ENCODE peak calls at places on chromosomes 6 and 20, in four cellular contexts. One of them, this sample, is unnamed.

GRCh38 chr20:49236301-49236700 is 17.1 kb downstream of the DDX27 start:
- DNase-seq in HepG2: no peak
- DNase-seq in HFF-Myc: no peak
- DNase-seq in ascending aorta: no peak
- DNase-seq in this sample: no peak

GRCh38 chr20:13758884-13759283 is 25.8 kb downstream of the ESF1 start:
- DNase-seq in ascending aorta: no peak
- DNase-seq in HFF-Myc: no peak
- DNase-seq in HepG2: no peak
- DNase-seq in this sample: no peak

GRCh38 chr20:19952392-19952791 is 64.8 kb upstream of the NAA20 start:
- DNase-seq in HFF-Myc: no peak
- DNase-seq in HepG2: no peak
- DNase-seq in ascending aorta: no peak
- DNase-seq in this sample: no peak

GRCh38 chr6:148968636-148969270 is 221.9 kb downstream of the UST start:
- DNase-seq in HepG2: peak
- DNase-seq in ascending aorta: no peak
- DNase-seq in HFF-Myc: no peak
- DNase-seq in this sample: peak

GRCh38 chr6:217048-217659 is 75.1 kb upstream of the DUSP22 start:
- DNase-seq in HFF-Myc: no peak
- DNase-seq in ascending aorta: no peak
- DNase-seq in HepG2: peak
- DNase-seq in this sample: peak

GRCh38 chr6:112639436-112639835 is 292.3 kb downstream of the RFPL4B start:
- DNase-seq in HepG2: no peak
- DNase-seq in HFF-Myc: peak
- DNase-seq in ascending aorta: no peak
- DNase-seq in this sample: peak

GRCh38 chr6:42260424-42260888 is 42.8 kb upstream of the MRPS10 start:
- DNase-seq in HepG2: peak
- DNase-seq in ascending aorta: no peak
- DNase-seq in HFF-Myc: no peak
- DNase-seq in this sample: peak

GRCh38 chr6:27757307-27757706 is 154.9 kb downstream of the OR2B2 start:
- DNase-seq in HFF-Myc: no peak
- DNase-seq in HepG2: no peak
- DNase-seq in ascending aorta: no peak
- DNase-seq in this sample: no peak

GRCh38 chr6:38702471-38703397 is at the start of gene GLO1:
- DNase-seq in HFF-Myc: peak
- DNase-seq in ascending aorta: peak
- DNase-seq in HepG2: peak
- DNase-seq in this sample: peak

GRCh38 chr6:27866370-27867050 is 45.7 kb downstream of the OR2B2 start:
- DNase-seq in HepG2: peak
- DNase-seq in ascending aorta: no peak
- DNase-seq in HFF-Myc: peak
- DNase-seq in this sample: peak

GRCh38 chr20:61571221-61571620 is 319.2 kb downstream of the CDH4 start:
- DNase-seq in ascending aorta: no peak
- DNase-seq in HFF-Myc: no peak
- DNase-seq in HepG2: no peak
- DNase-seq in this sample: no peak

GRCh38 chr6:95574811-95575210 is 2.5 kb upstream of the MANEA start:
- DNase-seq in HepG2: peak
- DNase-seq in HFF-Myc: no peak
- DNase-seq in ascending aorta: no peak
- DNase-seq in this sample: peak

GRCh38 chr20:64154590-64155257 is 9.5 kb upstream of the MYT1 start:
- DNase-seq in HFF-Myc: no peak
- DNase-seq in ascending aorta: no peak
- DNase-seq in HepG2: no peak
- DNase-seq in this sample: no peak

GRCh38 chr20:43681991-43682410 is 15.1 kb downstream of the MYBL2 start:
- DNase-seq in HepG2: no peak
- DNase-seq in ascending aorta: no peak
- DNase-seq in HFF-Myc: no peak
- DNase-seq in this sample: no peak

GRCh38 chr6:44216677-44217331 is at the start of gene MYMX:
- DNase-seq in HepG2: no peak
- DNase-seq in ascending aorta: peak
- DNase-seq in HFF-Myc: no peak
- DNase-seq in this sample: no peak

GRCh38 chr6:136952714-136953260 is 30.7 kb downstream of the SLC35D3 start:
- DNase-seq in ascending aorta: no peak
- DNase-seq in HepG2: no peak
- DNase-seq in HFF-Myc: no peak
- DNase-seq in this sample: no peak

GRCh38 chr20:47269309-47270165 is 87.0 kb downstream of the ZMYND8 start:
- DNase-seq in HepG2: no peak
- DNase-seq in ascending aorta: no peak
- DNase-seq in HFF-Myc: no peak
- DNase-seq in this sample: no peak

GRCh38 chr6:1326535-1327121 is 14.7 kb downstream of the FOXQ1 start:
- DNase-seq in HFF-Myc: no peak
- DNase-seq in HepG2: no peak
- DNase-seq in ascending aorta: no peak
- DNase-seq in this sample: no peak

GRCh38 chr6:150895898-150896632 is 30.6 kb downstream of the MTHFD1L start:
- DNase-seq in ascending aorta: peak
- DNase-seq in HFF-Myc: no peak
- DNase-seq in HepG2: no peak
- DNase-seq in this sample: no peak

GRCh38 chr6:15044146-15044882 is 201.6 kb upstream of the JARID2 start:
- DNase-seq in ascending aorta: no peak
- DNase-seq in HFF-Myc: no peak
- DNase-seq in HepG2: peak
- DNase-seq in this sample: no peak

GRCh38 chr20:1813101-1813529 is 82.1 kb upstream of the SIRPA start:
- DNase-seq in HFF-Myc: peak
- DNase-seq in ascending aorta: peak
- DNase-seq in HepG2: peak
- DNase-seq in this sample: peak

GRCh38 chr6:37351027-37351426 is 2.8 kb upstream of the RNF8 start:
- DNase-seq in ascending aorta: no peak
- DNase-seq in HFF-Myc: no peak
- DNase-seq in HepG2: no peak
- DNase-seq in this sample: no peak

GRCh38 chr6:137043710-137044365 is 927 bp downstream of the IL20RA start:
- DNase-seq in HFF-Myc: no peak
- DNase-seq in HepG2: no peak
- DNase-seq in ascending aorta: no peak
- DNase-seq in this sample: peak

GRCh38 chr20:63737940-63738686 is 1.5 kb upstream of the SLC2A4RG start:
- DNase-seq in HepG2: peak
- DNase-seq in HFF-Myc: no peak
- DNase-seq in ascending aorta: peak
- DNase-seq in this sample: no peak

GRCh38 chr6:122977180-122977579 is 18.9 kb upstream of the CLVS2 start:
- DNase-seq in ascending aorta: no peak
- DNase-seq in HFF-Myc: no peak
- DNase-seq in HepG2: no peak
- DNase-seq in this sample: no peak

GRCh38 chr20:63128956-63129355 is 87.0 kb downstream of the YTHDF1 start:
- DNase-seq in HFF-Myc: no peak
- DNase-seq in ascending aorta: peak
- DNase-seq in HepG2: no peak
- DNase-seq in this sample: no peak

GRCh38 chr20:38726849-38727601 is 2.7 kb downstream of the SLC32A1 start:
- DNase-seq in ascending aorta: no peak
- DNase-seq in HepG2: peak
- DNase-seq in HFF-Myc: no peak
- DNase-seq in this sample: no peak

GRCh38 chr6:159760602-159761057 is 1.2 kb upstream of the ACAT2 start:
- DNase-seq in HepG2: peak
- DNase-seq in HFF-Myc: no peak
- DNase-seq in ascending aorta: no peak
- DNase-seq in this sample: peak

GRCh38 chr6:160400426-160400825 is 52.2 kb downstream of the SLC22A3 start:
- DNase-seq in ascending aorta: peak
- DNase-seq in HepG2: no peak
- DNase-seq in HFF-Myc: no peak
- DNase-seq in this sample: peak

GRCh38 chr6:117521785-117522502 is 39.5 kb downstream of the DCBLD1 start:
- DNase-seq in ascending aorta: no peak
- DNase-seq in HepG2: no peak
- DNase-seq in HFF-Myc: no peak
- DNase-seq in this sample: peak

GRCh38 chr20:41047975-41048305 is 19.3 kb downstream of the TOP1 start:
- DNase-seq in HepG2: no peak
- DNase-seq in HFF-Myc: no peak
- DNase-seq in ascending aorta: no peak
- DNase-seq in this sample: peak

GRCh38 chr20:3932277-3933073 is 43.3 kb downstream of the PANK2 start:
- DNase-seq in HepG2: no peak
- DNase-seq in HFF-Myc: no peak
- DNase-seq in ascending aorta: no peak
- DNase-seq in this sample: peak

GRCh38 chr20:12177657-12178293 is 260.1 kb downstream of the BTBD3 start:
- DNase-seq in ascending aorta: no peak
- DNase-seq in HFF-Myc: no peak
- DNase-seq in HepG2: peak
- DNase-seq in this sample: no peak

GRCh38 chr20:53826597-53827291 is 233.1 kb upstream of the ZNF217 start:
- DNase-seq in HepG2: no peak
- DNase-seq in HFF-Myc: no peak
- DNase-seq in ascending aorta: no peak
- DNase-seq in this sample: peak

GRCh38 chr20:24379116-24379927 is 90.1 kb upstream of the SYNDIG1 start:
- DNase-seq in ascending aorta: peak
- DNase-seq in HFF-Myc: no peak
- DNase-seq in HepG2: no peak
- DNase-seq in this sample: peak

GRCh38 chr20:24382330-24382729 is 87.1 kb upstream of the SYNDIG1 start:
- DNase-seq in HepG2: no peak
- DNase-seq in HFF-Myc: no peak
- DNase-seq in ascending aorta: peak
- DNase-seq in this sample: no peak

GRCh38 chr20:24381886-24382285 is 87.5 kb upstream of the SYNDIG1 start:
- DNase-seq in ascending aorta: peak
- DNase-seq in HepG2: no peak
- DNase-seq in HFF-Myc: no peak
- DNase-seq in this sample: no peak

GRCh38 chr20:24384865-24385264 is 84.6 kb upstream of the SYNDIG1 start:
- DNase-seq in ascending aorta: peak
- DNase-seq in HepG2: no peak
- DNase-seq in HFF-Myc: no peak
- DNase-seq in this sample: no peak

DNA sequence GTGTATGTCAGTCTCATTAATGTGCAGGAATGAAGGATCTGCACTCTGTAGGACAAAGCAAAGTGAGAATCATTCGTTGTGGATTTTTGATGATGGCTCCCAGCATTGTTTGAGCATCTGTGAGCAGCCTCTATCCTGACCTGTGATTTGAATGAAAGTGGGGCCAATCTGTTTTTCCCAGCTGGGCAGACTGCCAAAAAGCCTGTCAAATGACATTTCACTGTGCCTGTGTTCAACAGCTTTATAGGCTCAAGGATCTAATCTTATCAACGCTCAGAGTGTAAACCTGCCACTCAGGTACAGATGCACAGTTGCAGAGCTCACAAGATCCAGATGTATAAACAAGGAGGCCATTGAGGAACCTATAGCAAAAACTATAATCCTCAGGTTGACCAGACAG is 86.7 kb upstream of the SYNDIG1 start:
- DNase-seq in HepG2: no peak
- DNase-seq in ascending aorta: peak
- DNase-seq in HFF-Myc: no peak
- DNase-seq in this sample: no peak
- H3K4me3 ChIP-seq in HepG2: no peak
- H3K4me3 ChIP-seq in ascending aorta: no peak
- H3K4me3 ChIP-seq in HFF-Myc: no peak
- H3K4me3 ChIP-seq in this sample: no peak

GRCh38 chr6:158660331-158660730 is 10.5 kb downstream of the SYTL3 start:
- DNase-seq in HepG2: no peak
- DNase-seq in HFF-Myc: no peak
- DNase-seq in ascending aorta: peak
- DNase-seq in this sample: peak
- TF ChIP-seq CTCF in HepG2: peak
- TF ChIP-seq CTCF in HFF-Myc: peak
- TF ChIP-seq CTCF in ascending aorta: peak
- TF ChIP-seq CTCF in this sample: peak

DNA sequence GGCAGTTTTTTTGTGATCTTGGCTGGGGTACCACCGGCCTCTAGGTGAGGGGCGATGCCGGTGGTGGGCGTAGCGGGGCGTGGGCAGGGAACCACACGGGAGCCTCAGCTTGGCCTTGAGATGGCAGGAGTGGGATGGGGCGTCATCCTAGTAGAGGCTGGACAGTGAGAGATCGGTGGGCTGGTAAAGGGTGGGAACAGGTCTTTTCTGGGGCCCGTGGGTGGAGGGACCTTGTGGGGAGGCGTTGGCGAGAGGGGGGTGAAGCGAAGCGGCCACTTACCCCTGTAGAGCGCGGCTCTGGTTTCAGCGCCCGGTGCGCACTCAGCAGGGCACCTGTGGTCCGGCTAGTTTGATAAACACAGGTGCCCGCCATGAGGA is 12.0 kb downstream of the ITPR3 start:
- DNase-seq in ascending aorta: no peak
- DNase-seq in HFF-Myc: no peak
- DNase-seq in HepG2: no peak
- DNase-seq in this sample: no peak
- H3K4me3 ChIP-seq in ascending aorta: peak
- H3K4me3 ChIP-seq in HFF-Myc: peak
- H3K4me3 ChIP-seq in HepG2: peak
- H3K4me3 ChIP-seq in this sample: peak

GRCh38 chr6:19502301-19502700 is 334.9 kb upstream of the ID4 start:
- DNase-seq in HFF-Myc: no peak
- DNase-seq in HepG2: no peak
- DNase-seq in ascending aorta: no peak
- DNase-seq in this sample: no peak

GRCh38 chr6:19501737-19502245 is 335.4 kb upstream of the ID4 start:
- DNase-seq in ascending aorta: no peak
- DNase-seq in HepG2: no peak
- DNase-seq in HFF-Myc: no peak
- DNase-seq in this sample: no peak
- TF ChIP-seq CTCF in ascending aorta: no peak
- TF ChIP-seq CTCF in HepG2: no peak
- TF ChIP-seq CTCF in HFF-Myc: no peak
- TF ChIP-seq CTCF in this sample: no peak

This sample was measured in choroid plexus epithelial cell.